ENCODE peak calls at places on chromosomes 4 and X, in six cellular contexts. I is endothelial cell of umbilical vein; O is right lobe of liver; H is kidney epithelial cell; J is pancreas; Q is effector memory CD4-positive, alpha-beta T cell. M is an unnamed sample. For H3K27me3, the result is how much of the 10 kb centered on the place peaks cover.

GRCh38 chr4:132344924-132345828 is 803.9 kb upstream of the PCDH10 start:
- DNase-seq in I (no peak), O (no peak), H (no peak), J (no peak), Q (no peak), M (no peak)

GRCh38 chr4:74545488-74545887 is 100.6 kb downstream of the AREG start:
- DNase-seq in I (no peak), O (peak), H (no peak), J (no peak), Q (no peak), M (no peak)

GRCh38 chrX:83469551-83469950 is 38.5 kb upstream of the POU3F4 start:
- DNase-seq in I (no peak), O (no peak), H (no peak), J (no peak), Q (no peak), M (no peak)

GRCh38 chrX:78708171-78708570 is 39.3 kb upstream of the LPAR4 start:
- DNase-seq in I (peak), O (no peak), H (peak), J (no peak), Q (no peak), M (no peak)

GRCh38 chr4:89615056-89615455 is 221.9 kb downstream of the SNCA start:
- DNase-seq in I (no peak), O (no peak), H (no peak), J (no peak), Q (no peak), M (no peak)

GRCh38 chr4:86934147-86934771 is 552 bp upstream of the AFF1 start:
- DNase-seq in I (no peak), O (no peak), H (no peak), J (no peak), Q (no peak), M (no peak)

GRCh38 chrX:11629593-11630211 is 36.0 kb downstream of the ARHGAP6 start:
- DNase-seq in I (no peak), O (no peak), H (peak), J (no peak), Q (no peak), M (peak)

GRCh38 chr4:25070512-25070911 is 39.8 kb upstream of the LGI2 start:
- DNase-seq in I (no peak), O (no peak), H (no peak), J (no peak), Q (no peak), M (no peak)

GRCh38 chr4:30068234-30068633 is 651.9 kb upstream of the PCDH7 start:
- DNase-seq in I (no peak), O (no peak), H (no peak), J (no peak), Q (no peak), M (no peak)

GRCh38 chrX:7926914-7927258 is 327 bp downstream of the PNPLA4 start:
- DNase-seq in I (no peak), O (no peak), H (no peak), J (no peak), Q (no peak), M (no peak)

GRCh38 chr4:48315728-48316630 is 25.4 kb upstream of the SLAIN2 start:
- DNase-seq in I (peak), O (no peak), H (no peak), J (no peak), Q (no peak), M (no peak)

GRCh38 chrX:43860646-43861370 is 21.4 kb downstream of the MAOB start:
- DNase-seq in I (peak), O (no peak), H (peak), J (no peak), Q (no peak), M (no peak)

GRCh38 chr4:76024007-76024406 is 710 bp upstream of the CXCL10 start:
- DNase-seq in I (no peak), O (no peak), H (no peak), J (no peak), Q (no peak), M (no peak)

GRCh38 chr4:71344067-71344466 is 5.2 kb downstream of the SLC4A4 start:
- DNase-seq in I (no peak), O (no peak), H (no peak), J (no peak), Q (no peak), M (no peak)

GRCh38 chr4:89221175-89221867 is 86.3 kb downstream of the GPRIN3 start:
- DNase-seq in I (no peak), O (no peak), H (no peak), J (no peak), Q (no peak), M (no peak)

GRCh38 chr4:129468624-129469023 is 372.7 kb downstream of the C4orf33 start:
- DNase-seq in I (no peak), O (no peak), H (no peak), J (no peak), Q (no peak), M (no peak)
- H3K27me3 ChIP-seq in I (under half), O (under half), H (under half), J (under half), Q (under half), M (under half)

DNA sequence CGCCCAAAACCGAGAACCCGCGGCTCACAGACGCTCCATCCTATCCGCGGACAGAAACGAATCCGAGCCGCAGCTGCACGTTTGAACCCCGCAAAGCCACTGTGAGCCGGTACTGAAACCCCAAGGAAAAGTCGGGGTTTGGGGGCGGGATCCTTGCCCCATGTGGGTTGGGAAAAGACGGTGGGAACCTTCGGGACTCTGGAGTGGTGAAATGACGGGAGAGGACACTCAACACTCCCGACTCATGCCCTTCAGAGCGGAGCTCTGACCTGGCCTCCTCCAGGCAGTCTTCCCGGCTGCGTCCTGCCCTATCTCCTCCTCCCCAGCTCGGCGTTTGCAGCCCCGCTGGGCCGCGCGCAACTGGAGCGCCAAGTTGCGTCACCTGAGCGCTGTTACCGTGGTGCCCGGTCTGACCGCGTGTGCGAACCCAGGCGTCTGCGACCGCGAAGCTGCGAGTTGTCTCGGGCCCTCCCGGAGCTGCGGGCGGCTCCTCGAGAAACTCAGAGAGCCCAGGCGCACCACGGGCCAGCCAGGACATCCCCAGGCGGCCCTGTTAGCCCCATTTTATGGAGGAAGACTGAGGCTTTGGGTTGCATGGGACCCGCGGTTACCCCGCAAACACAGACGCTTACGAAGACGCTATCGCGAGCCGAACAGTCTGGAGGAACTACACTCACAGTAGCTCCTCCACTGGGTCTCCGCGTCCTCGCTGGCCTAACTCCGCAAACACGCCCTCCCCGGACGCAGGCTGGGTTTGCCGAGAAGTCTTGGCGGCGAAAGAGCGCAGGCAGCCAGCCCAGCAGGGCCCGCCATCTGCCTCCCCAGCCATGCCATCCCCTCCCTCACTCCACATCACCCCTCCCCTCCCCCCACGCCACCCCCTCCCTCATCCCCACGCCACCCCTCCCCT is 20.3 kb upstream of the HMX1 start:
- DNase-seq in I (no peak), O (no peak), H (no peak), J (no peak), Q (no peak), M (no peak)
- H3K27me3 ChIP-seq in I (under half), O (under half), H (half or more), J (under half), Q (under half), M (under half)

GRCh38 chr4:6227412-6228157 is 27.2 kb upstream of the JAKMIP1 start:
- DNase-seq in I (no peak), O (peak), H (no peak), J (no peak), Q (no peak), M (peak)
- H3K27me3 ChIP-seq in I (under half), O (under half), H (under half), J (under half), Q (under half), M (under half)

GRCh38 chrX:137746289-137746688 is 180.4 kb downstream of the ZIC3 start:
- DNase-seq in I (no peak), O (no peak), H (no peak), J (no peak), Q (no peak), M (no peak)

GRCh38 chrX:137743414-137743813 is 177.5 kb downstream of the ZIC3 start:
- DNase-seq in I (no peak), O (no peak), H (no peak), J (no peak), Q (no peak), M (no peak)

GRCh38 chrX:137748827-137749226 is 182.9 kb downstream of the ZIC3 start:
- DNase-seq in I (no peak), O (no peak), H (no peak), J (no peak), Q (no peak), M (no peak)

GRCh38 chrX:137747231-137747630 is 181.3 kb downstream of the ZIC3 start:
- DNase-seq in I (no peak), O (no peak), H (no peak), J (no peak), Q (no peak), M (no peak)

DNA sequence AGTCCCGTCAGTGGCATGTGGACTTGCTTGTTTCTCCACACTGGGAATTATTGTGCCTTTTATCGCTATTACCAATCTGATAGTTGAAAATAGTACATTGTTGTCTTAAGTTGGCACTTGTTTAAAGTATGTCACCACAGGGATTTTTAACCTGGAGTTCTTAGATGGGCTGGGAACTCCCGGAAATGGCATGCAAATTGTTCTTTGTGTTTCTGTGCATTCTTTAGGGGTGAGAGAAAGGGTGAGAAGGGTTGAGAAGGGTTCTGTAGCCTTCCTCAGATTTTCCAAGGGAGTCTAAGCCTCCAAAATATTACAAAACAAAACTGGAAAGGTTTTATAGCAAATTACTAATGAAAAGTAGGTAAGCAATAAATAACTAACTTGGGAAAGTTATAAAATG is 176.9 kb downstream of the ZIC3 start:
- DNase-seq in I (no peak), O (no peak), H (no peak), J (no peak), Q (no peak), M (no peak)
- H3K27me3 ChIP-seq in I (under half), O (under half), H (under half), J (under half), Q (under half), M (under half)